ENCODE peak calls at places on chromosomes 6 and 20, in seven cellular contexts. Q is memory B cell; W is GM12878; L is T-helper 17 cell; F is upper lobe of right lung; N is CD4-positive, CD25-positive, alpha-beta regulatory T cell; X is activated T-cell treated with anti-CD3 and anti-CD28 coated beads, Interleukin-2, amount 50 U/mL, for 4 hours. V is an unnamed sample.

GRCh38 chr6:111784423-111784822 is 88.8 kb downstream of the FYN start:
- ATAC-seq in F (no peak), N (no peak), L (no peak), X (no peak), Q (no peak), W (no peak), V (no peak)

GRCh38 chr6:12024715-12025434 is 12.8 kb downstream of the HIVEP1 start:
- ATAC-seq in L (no peak), X (no peak), N (no peak), F (no peak), Q (no peak), W (peak; percentile 8), V (no peak)

GRCh38 chr6:137167702-137168377 is 5.6 kb downstream of the IL22RA2 start:
- ATAC-seq in W (peak; percentile 7), F (no peak), X (peak; percentile 78), L (no peak), N (no peak), Q (no peak), V (no peak)

GRCh38 chr20:23205221-23205620 is 119.1 kb upstream of the CD93 start:
- ATAC-seq in X (no peak), Q (no peak), N (no peak), F (no peak), L (no peak), W (no peak), V (no peak)

GRCh38 chr6:33589723-33590530 is 9.9 kb upstream of the BAK1 start:
- ATAC-seq in X (peak; percentile 13), F (peak; percentile 75), Q (no peak), L (no peak), N (no peak), W (peak; percentile 47), V (peak; percentile 87)

GRCh38 chr20:63102720-63103375 is 96.1 kb upstream of the BHLHE23 start:
- ATAC-seq in N (peak; percentile 54), Q (peak; percentile 48), L (peak; percentile 62), F (peak; percentile 52), X (peak; percentile 50), W (no peak), V (no peak)

GRCh38 chr6:47047097-47047478 is 5.0 kb upstream of the ADGRF1 start:
- ATAC-seq in Q (no peak), W (no peak), N (no peak), X (no peak), L (no peak), F (no peak), V (no peak)

GRCh38 chr6:112298816-112299281 is 44.5 kb upstream of the LAMA4 start:
- ATAC-seq in Q (no peak), N (no peak), F (peak; percentile 63), L (no peak), W (no peak), X (no peak), V (no peak)

GRCh38 chr20:9068896-9069663 is at the start of gene PLCB4:
- ATAC-seq in W (no peak), Q (no peak), N (no peak), X (no peak), F (peak; percentile 36), L (no peak), V (peak; percentile 42)

GRCh38 chr20:15455279-15455678 is 1117.9 kb upstream of the FLRT3 start:
- ATAC-seq in L (no peak), X (no peak), Q (no peak), F (no peak), N (no peak), W (no peak), V (no peak)

GRCh38 chr20:24918579-24919566 is 30.2 kb upstream of the CST7 start:
- ATAC-seq in Q (no peak), F (no peak), W (no peak), L (no peak), N (no peak), X (no peak), V (peak; percentile 29)

GRCh38 chr6:166556871-166557322 is 29.6 kb downstream of the RAMACL start:
- ATAC-seq in X (no peak), W (no peak), L (peak; percentile 42), Q (no peak), F (peak; percentile 97), N (peak; percentile 52), V (peak; percentile 96)

GRCh38 chr20:5364136-5364821 is 47.5 kb upstream of the PROKR2 start:
- ATAC-seq in W (no peak), L (no peak), N (no peak), Q (no peak), X (no peak), F (no peak), V (no peak)

GRCh38 chr6:128397996-128398395 is 122.4 kb downstream of the PTPRK start:
- ATAC-seq in L (no peak), F (no peak), Q (no peak), X (no peak), N (no peak), W (no peak), V (no peak)

GRCh38 chr20:50399917-50400704 is 110.1 kb upstream of the PTPN1 start:
- ATAC-seq in W (no peak), F (peak; percentile 50), X (no peak), L (no peak), N (no peak), Q (no peak), V (no peak)

GRCh38 chr6:163483107-163483506 is 68.6 kb downstream of the QKI start:
- ATAC-seq in L (no peak), Q (no peak), W (no peak), X (no peak), N (no peak), F (no peak), V (no peak)

GRCh38 chr20:32598606-32599005 is 13.5 kb upstream of the NOL4L start:
- ATAC-seq in Q (no peak), W (no peak), X (no peak), L (no peak), F (no peak), N (no peak), V (no peak)

GRCh38 chr20:23446505-23446904 is 6.2 kb downstream of the CST11 start:
- ATAC-seq in W (peak; percentile 84), L (no peak), X (no peak), Q (no peak), N (peak; percentile 22), F (peak; percentile 68), V (peak; percentile 21)

GRCh38 chr20:34078540-34078939 is 33.5 kb downstream of the EIF2S2 start:
- ATAC-seq in Q (no peak), F (no peak), L (no peak), N (no peak), X (no peak), W (no peak), V (no peak)

GRCh38 chr20:40506567-40506966 is 182.5 kb downstream of the MAFB start:
- ATAC-seq in X (no peak), N (peak; percentile 41), Q (no peak), W (no peak), L (peak; percentile 44), F (peak; percentile 96), V (peak; percentile 88)

GRCh38 chr6:54308677-54309315 is 555 bp downstream of the TINAG start:
- ATAC-seq in X (no peak), L (no peak), F (no peak), W (no peak), N (no peak), Q (no peak), V (no peak)

GRCh38 chr6:40356242-40356910 is 230.8 kb downstream of the LRFN2 start:
- ATAC-seq in X (no peak), Q (no peak), L (no peak), W (no peak), N (no peak), F (no peak), V (no peak)

GRCh38 chr20:24722586-24722985 is 226.5 kb upstream of the CST7 start:
- ATAC-seq in F (no peak), X (no peak), L (no peak), N (no peak), W (no peak), Q (no peak), V (no peak)

GRCh38 chr6:132400641-132401119 is 595 bp downstream of the MOXD1 start:
- ATAC-seq in X (no peak), Q (peak; percentile 40), F (peak; percentile 16), L (no peak), N (no peak), W (peak; percentile 36), V (peak; percentile 35)

GRCh38 chr6:40588070-40588384 is 863 bp upstream of the LRFN2 start:
- ATAC-seq in W (no peak), X (no peak), L (no peak), Q (no peak), N (no peak), F (no peak), V (no peak)

GRCh38 chr20:41512624-41513023 is 105.6 kb downstream of the CHD6 start:
- ATAC-seq in Q (no peak), N (no peak), X (no peak), F (no peak), L (no peak), W (no peak), V (no peak)

GRCh38 chr6:168293641-168294530 is 25.7 kb downstream of the DACT2 start:
- ATAC-seq in F (no peak), X (no peak), N (no peak), Q (no peak), L (no peak), W (no peak), V (no peak)

GRCh38 chr6:38103921-38104320 is 284.4 kb downstream of the ZFAND3 start:
- ATAC-seq in F (no peak), L (no peak), N (no peak), W (no peak), X (no peak), Q (no peak), V (no peak)

V was measured in esophagus mucosa.